ENCODE peak calls at places on chromosomes 3 and 15, in five cellular contexts. S is heart left ventricle, C is heart right ventricle, P is IMR-90, I is GM12865. F is an unnamed sample.

GRCh38 chr3:98778383-98778782 is 15.2 kb downstream of the ST3GAL6 start:
- DNase-seq in S (no peak), C (no peak), P (peak; percentile 58), I (no peak), F (no peak)

GRCh38 chr3:143972155-143972494 is 502 bp downstream of the DIPK2A start:
- DNase-seq in P (no peak), S (no peak), C (no peak), I (no peak), F (peak; percentile 55)

GRCh38 chr3:14340960-14341708 is 61.3 kb upstream of the SLC6A6 start:
- DNase-seq in I (no peak), C (no peak), P (no peak), S (no peak), F (no peak)

GRCh38 chr3:82261013-82261412 is 499.6 kb upstream of the GBE1 start:
- DNase-seq in C (no peak), I (no peak), P (no peak), S (no peak), F (no peak)

GRCh38 chr3:85801955-85802354 is 843.2 kb downstream of the CADM2 start:
- DNase-seq in S (no peak), I (no peak), C (no peak), P (no peak), F (no peak)

GRCh38 chr3:107227091-107227490 is 150.1 kb upstream of the CCDC54 start:
- DNase-seq in I (no peak), P (peak; percentile 43), C (no peak), S (no peak), F (no peak)

GRCh38 chr3:146817705-146818104 is 212.6 kb upstream of the PLSCR5 start:
- DNase-seq in I (no peak), P (peak; percentile 16), S (no peak), C (no peak), F (no peak)

GRCh38 chr3:185082149-185082548 is 70.7 kb downstream of the C3orf70 start:
- DNase-seq in C (no peak), S (no peak), P (peak; percentile 26), I (no peak), F (no peak)

GRCh38 chr3:126054870-126055269 is 29.1 kb downstream of the SLC41A3 start:
- DNase-seq in P (no peak), I (no peak), C (no peak), S (no peak), F (no peak)

GRCh38 chr15:66621491-66622467 is 56.0 kb upstream of the LCTL start:
- DNase-seq in P (no peak), C (no peak), I (no peak), S (no peak), F (no peak)

GRCh38 chr3:171646357-171647133 is 163.7 kb downstream of the PLD1 start:
- DNase-seq in C (no peak), P (peak; percentile 80), S (peak; percentile 54), I (peak; percentile 65), F (no peak)

GRCh38 chr15:52247032-52247431 is 48.6 kb downstream of the MYO5C start:
- DNase-seq in I (no peak), S (no peak), P (peak; percentile 72), C (no peak), F (no peak)

GRCh38 chr3:113264741-113265140 is 53.4 kb downstream of the BOC start:
- DNase-seq in P (no peak), I (no peak), C (no peak), S (no peak), F (no peak)

GRCh38 chr3:117195034-117195433 is 485.5 kb downstream of the TUSC7 start:
- DNase-seq in C (no peak), S (no peak), I (no peak), P (no peak), F (no peak)

GRCh38 chr3:44584646-44585501 is at the start of gene ZNF660:
- DNase-seq in P (peak; percentile 67), C (peak; percentile 51), I (peak; percentile 54), S (peak; percentile 70), F (peak; percentile 26)

GRCh38 chr3:124032881-124033359 is 41.0 kb upstream of the ROPN1 start:
- DNase-seq in I (peak; percentile 35), C (peak; percentile 90), P (peak; percentile 71), S (peak; percentile 89), F (peak; percentile 46)

GRCh38 chr15:67992834-67993233 is 61.3 kb upstream of the PIAS1 start:
- DNase-seq in S (no peak), P (no peak), I (no peak), C (no peak), F (no peak)

GRCh38 chr3:78481050-78481449 is 1286.7 kb downstream of the ROBO1 start:
- DNase-seq in I (no peak), C (no peak), P (no peak), S (no peak), F (no peak)

GRCh38 chr15:74897300-74897701 is 7.5 kb downstream of the MPI start:
- DNase-seq in P (no peak), C (no peak), S (no peak), I (no peak), F (no peak)

GRCh38 chr3:51719413-51720025 is 12.7 kb downstream of the GRM2 start:
- DNase-seq in P (no peak), I (no peak), C (no peak), S (no peak), F (no peak)

GRCh38 chr3:135806342-135806741 is 159.2 kb upstream of the PPP2R3A start:
- DNase-seq in I (no peak), C (no peak), P (no peak), S (no peak), F (no peak)

GRCh38 chr3:133840055-133840737 is 34.6 kb downstream of the SRPRB start:
- DNase-seq in C (no peak), S (no peak), P (no peak), I (no peak), F (no peak)

GRCh38 chr3:69231929-69232437 is 109.6 kb upstream of the LMOD3 start:
- DNase-seq in I (no peak), C (no peak), S (no peak), P (no peak), F (no peak)

GRCh38 chr15:29226431-29227216 is 43.0 kb downstream of the NSMCE3 start:
- DNase-seq in P (no peak), S (no peak), C (no peak), I (no peak), F (no peak)

GRCh38 chr3:138367912-138368311 is 19.5 kb downstream of the MRAS start:
- DNase-seq in S (peak; percentile 71), I (no peak), P (peak; percentile 23), C (peak; percentile 52), F (no peak)

GRCh38 chr3:28788571-28788970 is 439.9 kb upstream of the AZI2 start:
- DNase-seq in S (no peak), P (no peak), C (no peak), I (no peak), F (no peak)

GRCh38 chr15:29942548-29942947 is 120.3 kb upstream of the TJP1 start:
- DNase-seq in C (no peak), S (no peak), P (no peak), I (no peak), F (no peak)

GRCh38 chr3:170469151-170470062 is 50.7 kb downstream of the CLDN11 start:
- DNase-seq in I (no peak), C (no peak), P (peak; percentile 83), S (no peak), F (no peak)

GRCh38 chr15:91116379-91117067 is 16.5 kb downstream of the SV2B start:
- DNase-seq in I (peak; percentile 88), P (no peak), S (no peak), C (no peak), F (no peak)

GRCh38 chr3:171807129-171807675 is 3.1 kb downstream of the PLD1 start:
- DNase-seq in P (no peak), S (no peak), C (no peak), I (no peak), F (no peak)

GRCh38 chr3:30894521-30895289 is at the start of gene GADL1:
- DNase-seq in C (peak; percentile 34), P (peak; percentile 8), I (peak; percentile 4), S (peak; percentile 42), F (no peak)

GRCh38 chr3:50375200-50375931 is 16.0 kb upstream of the TMEM115 start:
- DNase-seq in P (no peak), I (no peak), S (no peak), C (no peak), F (no peak)

GRCh38 chr15:61951949-61952348 is 108.3 kb downstream of the VPS13C start:
- DNase-seq in C (no peak), I (no peak), S (no peak), P (peak; percentile 4), F (no peak)

GRCh38 chr3:176906046-176906905 is 291.0 kb downstream of the TBL1XR1 start:
- DNase-seq in I (no peak), S (no peak), C (no peak), P (peak; percentile 90), F (no peak)

DNA sequence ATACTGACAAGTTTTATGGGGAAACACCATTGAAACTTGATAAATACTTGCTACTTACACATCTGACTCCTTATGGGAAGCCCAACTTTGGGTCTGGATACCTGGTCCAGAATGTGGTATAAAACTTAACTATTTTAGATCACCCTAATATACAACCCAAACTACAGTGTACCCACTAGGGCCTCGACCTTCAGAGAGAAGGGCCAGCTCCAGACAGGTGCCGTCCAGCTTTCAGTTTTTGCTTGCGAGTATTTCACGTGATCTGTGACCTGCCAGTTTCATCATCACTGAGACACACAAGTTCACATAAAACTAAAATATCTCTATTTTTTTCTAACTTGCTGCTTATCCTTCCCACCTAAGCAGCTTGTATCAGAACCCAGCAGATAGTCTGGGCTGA is 59.3 kb upstream of the RPL35A start:
- DNase-seq in I (no peak), S (no peak), P (no peak), C (no peak), F (no peak)
- TF ChIP-seq CTCF in I (no peak), S (no peak), P (no peak), C (no peak), F (no peak)

GRCh38 chr15:64751464-64751863 is 23.9 kb downstream of the RBPMS2 start:
- DNase-seq in P (no peak), S (no peak), I (no peak), C (no peak), F (no peak)
- TF ChIP-seq CTCF in P (no peak), S (no peak), I (no peak), C (no peak), F (no peak)

DNA sequence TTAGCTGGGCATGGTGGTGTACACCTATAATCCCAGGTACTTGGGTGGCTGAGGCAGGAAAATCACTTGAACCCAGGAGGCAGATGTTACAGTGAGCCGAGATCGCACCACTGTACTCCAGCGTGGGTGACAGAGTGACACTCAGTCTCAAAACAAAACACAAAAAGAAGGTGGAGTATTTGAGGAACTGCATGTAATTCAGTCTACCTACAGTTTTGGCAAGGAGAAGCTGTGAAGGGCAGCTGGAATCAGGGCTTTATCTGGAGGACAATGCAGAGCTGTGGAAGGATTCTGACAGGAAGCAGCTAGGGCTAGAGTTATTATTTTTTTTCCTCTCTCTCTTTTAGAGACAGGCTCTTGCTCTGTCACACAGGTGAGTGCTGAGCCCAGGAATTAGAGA is 6.8 kb downstream of the H1-8 start:
- DNase-seq in C (no peak), P (no peak), I (no peak), S (no peak), F (no peak)
- TF ChIP-seq CTCF in C (no peak), P (no peak), I (no peak), S (no peak), F (no peak)

DNA sequence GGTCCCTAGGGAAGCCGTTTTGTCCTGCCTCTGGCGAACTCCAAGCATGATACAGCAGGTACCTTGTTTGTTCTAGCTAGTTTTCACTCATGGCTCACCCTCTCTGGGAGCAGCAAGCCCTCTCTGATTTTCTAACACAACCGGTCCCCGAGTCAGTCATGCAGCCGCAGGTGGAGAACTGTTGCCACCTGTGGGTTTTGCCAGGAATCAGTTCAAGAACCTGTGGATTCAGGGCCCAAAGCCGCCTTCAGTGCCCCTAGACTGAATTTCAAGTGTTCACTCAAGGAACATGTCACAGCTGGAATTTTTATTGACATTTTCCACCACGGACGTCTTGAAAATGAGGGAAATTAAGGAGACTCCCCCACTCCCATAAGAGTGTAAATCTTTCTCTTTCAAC is 13.3 kb upstream of the LRRK1 start:
- DNase-seq in P (no peak), C (no peak), I (no peak), S (no peak), F (no peak)
- TF ChIP-seq CTCF in P (no peak), C (no peak), I (no peak), S (no peak), F (no peak)

F was measured in natural killer cell.